ENCODE peak calls at places on chromosomes 6 and 20, in ten cellular contexts. G is stimulated activated CD4-positive, alpha-beta T cell treated with anti-CD3 and anti-CD28 coated beads, Interleukin-15, amount 100 ng/mL, for 24 hours; X is activated T-helper 9 cell treated with anti-CD3 and anti-CD28 coated beads, Interleukin-2, amount 50 U/mL, for 16 hours; H is T-helper 17 cell; W is effector CD8-positive, alpha-beta T cell; V is sciatic nerve; M is T47D; S is adrenal gland; R is left cardiac atrium; P is AG04449. O is an unnamed sample.

GRCh38 chr20:61733216-61733615 is 332.5 kb downstream of the TAF4 start:
- DNase-seq in P (no peak), H (no peak), R (no peak), S (no peak), M (no peak), W (no peak), X (no peak), G (no peak), V (no peak), O (no peak)

GRCh38 chr20:62476074-62476838 is 461 bp upstream of the GATA5 start:
- DNase-seq in X (no peak), H (no peak), M (peak; percentile 81), R (peak; percentile 76), W (no peak), G (peak; percentile 25), S (peak; percentile 69), P (no peak), V (no peak), O (peak; percentile 33)

GRCh38 chr6:153309666-153310065 is 178.6 kb upstream of the RGS17 start:
- DNase-seq in G (no peak), M (no peak), V (no peak), X (no peak), R (no peak), P (no peak), W (no peak), H (no peak), S (no peak), O (no peak)

GRCh38 chr20:32564440-32564839 is 20.7 kb downstream of the NOL4L start:
- DNase-seq in R (no peak), X (no peak), G (no peak), P (no peak), S (no peak), V (no peak), H (no peak), M (no peak), W (no peak), O (no peak)

GRCh38 chr6:169577974-169578373 is 123.9 kb downstream of the WDR27 start:
- DNase-seq in H (no peak), W (no peak), R (no peak), M (no peak), G (no peak), P (no peak), S (no peak), V (no peak), X (no peak), O (no peak)

GRCh38 chr20:47066484-47067270 is 172.0 kb downstream of the EYA2 start:
- DNase-seq in P (no peak), R (no peak), M (no peak), W (no peak), X (no peak), V (no peak), H (no peak), G (no peak), S (no peak), O (no peak)

GRCh38 chr6:31529329-31530150 is 778 bp downstream of the MCCD1 start:
- DNase-seq in W (no peak), H (no peak), R (no peak), G (no peak), V (no peak), S (no peak), M (no peak), P (no peak), X (no peak), O (no peak)

GRCh38 chr20:61678437-61678836 is 387.2 kb downstream of the TAF4 start:
- DNase-seq in S (no peak), G (no peak), M (no peak), X (no peak), R (no peak), P (no peak), H (no peak), V (no peak), W (no peak), O (no peak)

GRCh38 chr20:14986026-14986655 is 648.7 kb upstream of the FLRT3 start:
- DNase-seq in X (no peak), M (peak; percentile 16), G (no peak), H (no peak), V (no peak), S (no peak), R (peak; percentile 46), P (no peak), W (no peak), O (no peak)

GRCh38 chr6:162245831-162246230 is 481.7 kb downstream of the PRKN start:
- DNase-seq in P (no peak), M (no peak), G (no peak), V (no peak), R (no peak), S (no peak), W (no peak), H (no peak), X (no peak), O (no peak)

GRCh38 chr20:55057779-55058415 is 582.5 kb downstream of the DOK5 start:
- DNase-seq in G (no peak), V (no peak), W (no peak), H (no peak), R (no peak), P (no peak), S (no peak), M (peak; percentile 15), X (no peak), O (peak; percentile 19)

GRCh38 chr20:20427202-20427864 is 59.4 kb downstream of the INSM1 start:
- DNase-seq in P (no peak), W (no peak), H (no peak), G (no peak), S (no peak), R (no peak), X (no peak), V (no peak), M (no peak), O (no peak)

GRCh38 chr20:17533396-17533795 is 2.2 kb upstream of the BFSP1 start:
- DNase-seq in P (no peak), X (no peak), S (no peak), H (no peak), G (no peak), V (no peak), R (no peak), M (peak; percentile 87), W (no peak), O (peak; percentile 20)

GRCh38 chr6:99514089-99514488 is 1.1 kb downstream of the USP45 start:
- DNase-seq in H (no peak), R (no peak), X (no peak), S (no peak), P (no peak), V (no peak), M (no peak), W (no peak), G (no peak), O (peak; percentile 2)

GRCh38 chr6:13586936-13587542 is 12.6 kb downstream of the SIRT5 start:
- DNase-seq in R (no peak), P (no peak), G (no peak), S (no peak), M (no peak), H (no peak), X (no peak), W (no peak), V (no peak), O (no peak)

GRCh38 chr20:36408219-36408618 is 102.1 kb downstream of the DLGAP4 start:
- DNase-seq in W (no peak), P (no peak), M (peak; percentile 88), X (no peak), R (peak; percentile 34), V (no peak), G (no peak), S (no peak), H (no peak), O (peak; percentile 26)

GRCh38 chr20:63942250-63943006 is 13.8 kb downstream of the UCKL1 start:
- DNase-seq in W (peak; percentile 27), P (no peak), M (peak; percentile 74), V (no peak), R (peak; percentile 55), H (no peak), G (peak; percentile 63), X (no peak), S (no peak), O (no peak)

O was measured in MG63.